ENCODE peak calls at places on chromosomes 16 and 17, in four cellular contexts. D, P, L and N are unnamed samples.

GRCh38 chr17:80498242-80498919 is 22.0 kb upstream of the NPTX1 start:
- DNase-seq in P (no peak), L (peak), D (peak), N (no peak)

GRCh38 chr17:73083432-73083831 is 9.1 kb downstream of the SLC39A11 start:
- DNase-seq in D (no peak), P (no peak), L (no peak), N (no peak)

GRCh38 chr16:86868746-86869145 is 290.4 kb downstream of the FOXL1 start:
- DNase-seq in P (no peak), D (no peak), L (no peak), N (no peak)

GRCh38 chr17:16273499-16273898 is 56.5 kb downstream of the PIGL start:
- DNase-seq in L (no peak), P (no peak), D (no peak), N (no peak)

GRCh38 chr17:47877368-47878034 is 18.5 kb upstream of the SP2 start:
- DNase-seq in P (no peak), D (no peak), L (no peak), N (no peak)

GRCh38 chr16:25041437-25041836 is 26.3 kb upstream of the ARHGAP17 start:
- DNase-seq in P (no peak), L (no peak), D (no peak), N (no peak)

GRCh38 chr16:80084614-80085013 is 456.2 kb upstream of the DYNLRB2 start:
- DNase-seq in L (peak), P (peak), D (peak), N (no peak)

GRCh38 chr17:79986441-79987186 is 49.1 kb downstream of the TBC1D16 start:
- DNase-seq in L (no peak), D (peak), P (no peak), N (no peak)

GRCh38 chr17:58513913-58514794 is at the start of gene MTMR4:
- DNase-seq in L (no peak), P (peak), D (peak), N (no peak)

GRCh38 chr16:31451681-31452351 is 7.5 kb upstream of the ARMC5 start:
- DNase-seq in D (peak), L (no peak), P (peak), N (no peak)

GRCh38 chr17:58281511-58282011 is 826 bp upstream of the MPO start:
- DNase-seq in L (no peak), D (peak), P (no peak), N (no peak)

GRCh38 chr17:31068291-31068690 is 26.5 kb upstream of the NF1 start:
- DNase-seq in L (no peak), D (peak), P (no peak), N (no peak)

GRCh38 chr16:85228970-85229430 is 116.7 kb upstream of the CIBAR2 start:
- DNase-seq in D (no peak), L (no peak), P (no peak), N (no peak)

GRCh38 chr16:13453938-13454553 is 465.9 kb upstream of the ERCC4 start:
- DNase-seq in P (peak), D (no peak), L (no peak), N (no peak)

GRCh38 chr16:23496826-23497542 is 13.3 kb downstream of the GGA2 start:
- DNase-seq in P (no peak), L (no peak), D (peak), N (no peak)